ENCODE peak calls at places on chromosomes 11 and 22, in seven cellular contexts. G, B, U, Z, J, E and Q are unnamed samples.

GRCh38 chr22:23264610-23265388 is 84.5 kb downstream of the BCR start:
- DNase-seq in B (no peak), U (no peak), J (no peak), G (no peak), Z (no peak), E (no peak), Q (no peak)

GRCh38 chr11:63769044-63769718 is 606 bp upstream of the ZFTA start:
- DNase-seq in E (peak), U (peak), J (no peak), B (peak), Z (no peak), G (no peak), Q (no peak)

GRCh38 chr11:8566613-8567210 is 27.3 kb downstream of the STK33 start:
- DNase-seq in B (peak), E (peak), J (no peak), Z (no peak), U (no peak), G (no peak), Q (no peak)

GRCh38 chr22:50671641-50672040 is 982 bp upstream of the SHANK3 start:
- DNase-seq in Z (no peak), U (no peak), G (no peak), B (no peak), E (no peak), J (no peak), Q (no peak)

GRCh38 chr11:13999704-14000103 is 37.2 kb downstream of the SPON1 start:
- DNase-seq in J (no peak), B (no peak), U (no peak), G (no peak), Z (no peak), E (no peak), Q (no peak)

GRCh38 chr11:128448487-128448886 is 138.9 kb downstream of the ETS1 start:
- DNase-seq in Z (no peak), U (no peak), E (no peak), B (peak), J (no peak), G (no peak), Q (no peak)

GRCh38 chr22:24894998-24895397 is 51.5 kb downstream of the LHFPL7 start:
- DNase-seq in J (no peak), U (peak), G (no peak), B (peak), E (peak), Z (no peak), Q (peak)

GRCh38 chr11:66852466-66853241 is 4.2 kb upstream of the LRFN4 start:
- DNase-seq in E (no peak), U (no peak), J (no peak), Z (no peak), B (no peak), G (no peak), Q (no peak)

GRCh38 chr11:71103266-71103665 is 149.1 kb downstream of the SHANK2 start:
- DNase-seq in G (no peak), E (no peak), B (no peak), U (no peak), J (no peak), Z (no peak), Q (peak)

GRCh38 chr11:87057749-87058148 is 20.0 kb downstream of the TMEM135 start:
- DNase-seq in E (no peak), U (no peak), J (no peak), B (no peak), G (no peak), Z (no peak), Q (no peak)

GRCh38 chr11:125175896-125176575 is 11.5 kb downstream of the PKNOX2 start:
- DNase-seq in B (no peak), E (peak), G (no peak), Z (no peak), U (no peak), J (no peak), Q (no peak)

GRCh38 chr22:17483670-17484372 is 79.5 kb upstream of the SLC25A18 start:
- DNase-seq in Z (no peak), G (no peak), U (no peak), B (no peak), E (peak), J (no peak), Q (no peak)

GRCh38 chr11:83998921-83999320 is 712.8 kb upstream of the CCDC90B start:
- DNase-seq in Z (no peak), B (no peak), U (no peak), G (no peak), E (no peak), J (no peak), Q (no peak)

GRCh38 chr11:7442588-7443215 is 42.6 kb upstream of the OLFML1 start:
- DNase-seq in G (peak), J (peak), Z (peak), E (peak), B (peak), U (peak), Q (peak)

GRCh38 chr22:17951315-17951714 is 73.0 kb downstream of the MICAL3 start:
- DNase-seq in U (no peak), B (no peak), G (no peak), Z (no peak), E (no peak), J (no peak), Q (no peak)

GRCh38 chr11:88420165-88420781 is 82.7 kb upstream of the CTSC start:
- DNase-seq in E (peak), U (peak), Z (no peak), B (peak), J (no peak), G (no peak), Q (no peak)